ENCODE peak calls at places on chromosome 17, in seven cellular contexts. One of them, this sample, is unnamed.

GRCh38 chr17:75209061-75209460 is 3.6 kb downstream of the NUP85 start:
- DNase-seq in MM.1S: no peak
- DNase-seq in HepG2: no peak
- DNase-seq in omental fat pad: no peak
- DNase-seq in cardiac muscle cell: no peak
- DNase-seq in astrocyte of the spinal cord: no peak
- DNase-seq in brain microvascular endothelial cell: no peak
- DNase-seq in this sample: no peak

GRCh38 chr17:48024149-48025039 is 13.2 kb downstream of the COPZ2 start:
- DNase-seq in MM.1S: peak
- DNase-seq in HepG2: no peak
- DNase-seq in omental fat pad: no peak
- DNase-seq in cardiac muscle cell: peak
- DNase-seq in astrocyte of the spinal cord: no peak
- DNase-seq in brain microvascular endothelial cell: no peak
- DNase-seq in this sample: no peak

GRCh38 chr17:27318633-27319032 is 24.7 kb downstream of the WSB1 start:
- DNase-seq in MM.1S: no peak
- DNase-seq in HepG2: no peak
- DNase-seq in omental fat pad: no peak
- DNase-seq in cardiac muscle cell: no peak
- DNase-seq in astrocyte of the spinal cord: no peak
- DNase-seq in brain microvascular endothelial cell: no peak
- DNase-seq in this sample: no peak

GRCh38 chr17:57407287-57408063 is 151.2 kb downstream of the MSI2 start:
- DNase-seq in MM.1S: no peak
- DNase-seq in HepG2: peak
- DNase-seq in omental fat pad: no peak
- DNase-seq in cardiac muscle cell: no peak
- DNase-seq in astrocyte of the spinal cord: peak
- DNase-seq in brain microvascular endothelial cell: no peak
- DNase-seq in this sample: no peak

GRCh38 chr17:77425791-77426641 is 285.2 kb downstream of the SEC14L1 start:
- DNase-seq in MM.1S: no peak
- DNase-seq in HepG2: no peak
- DNase-seq in omental fat pad: no peak
- DNase-seq in cardiac muscle cell: no peak
- DNase-seq in astrocyte of the spinal cord: peak
- DNase-seq in brain microvascular endothelial cell: peak
- DNase-seq in this sample: no peak

GRCh38 chr17:77790143-77790829 is 168.2 kb upstream of the TNRC6C start:
- DNase-seq in MM.1S: no peak
- DNase-seq in HepG2: no peak
- DNase-seq in omental fat pad: no peak
- DNase-seq in cardiac muscle cell: no peak
- DNase-seq in astrocyte of the spinal cord: no peak
- DNase-seq in brain microvascular endothelial cell: no peak
- DNase-seq in this sample: no peak

GRCh38 chr17:57313276-57313835 is 57.0 kb downstream of the MSI2 start:
- DNase-seq in MM.1S: no peak
- DNase-seq in HepG2: no peak
- DNase-seq in omental fat pad: no peak
- DNase-seq in cardiac muscle cell: no peak
- DNase-seq in astrocyte of the spinal cord: no peak
- DNase-seq in brain microvascular endothelial cell: no peak
- DNase-seq in this sample: no peak

GRCh38 chr17:17959520-17960361 is 12.5 kb downstream of the TOM1L2 start:
- DNase-seq in MM.1S: no peak
- DNase-seq in HepG2: no peak
- DNase-seq in omental fat pad: no peak
- DNase-seq in cardiac muscle cell: no peak
- DNase-seq in astrocyte of the spinal cord: peak
- DNase-seq in brain microvascular endothelial cell: no peak
- DNase-seq in this sample: peak

GRCh38 chr17:1759529-1759928 is 2.3 kb upstream of the SERPINF1 start:
- DNase-seq in MM.1S: no peak
- DNase-seq in HepG2: no peak
- DNase-seq in omental fat pad: no peak
- DNase-seq in cardiac muscle cell: no peak
- DNase-seq in astrocyte of the spinal cord: no peak
- DNase-seq in brain microvascular endothelial cell: no peak
- DNase-seq in this sample: no peak

GRCh38 chr17:71409137-71409536 is 711.7 kb upstream of the SOX9 start:
- DNase-seq in MM.1S: no peak
- DNase-seq in HepG2: no peak
- DNase-seq in omental fat pad: no peak
- DNase-seq in cardiac muscle cell: no peak
- DNase-seq in astrocyte of the spinal cord: no peak
- DNase-seq in brain microvascular endothelial cell: no peak
- DNase-seq in this sample: no peak

GRCh38 chr17:73175962-73176565 is 11.3 kb downstream of the SSTR2 start:
- DNase-seq in MM.1S: no peak
- DNase-seq in HepG2: no peak
- DNase-seq in omental fat pad: no peak
- DNase-seq in cardiac muscle cell: no peak
- DNase-seq in astrocyte of the spinal cord: no peak
- DNase-seq in brain microvascular endothelial cell: no peak
- DNase-seq in this sample: no peak

GRCh38 chr17:21505819-21506815 is 130.0 kb downstream of the KCNJ12 start:
- DNase-seq in MM.1S: no peak
- DNase-seq in HepG2: no peak
- DNase-seq in omental fat pad: no peak
- DNase-seq in cardiac muscle cell: no peak
- DNase-seq in astrocyte of the spinal cord: no peak
- DNase-seq in brain microvascular endothelial cell: no peak
- DNase-seq in this sample: no peak

GRCh38 chr17:59565171-59565958 is at the start of gene DHX40:
- DNase-seq in MM.1S: peak
- DNase-seq in HepG2: peak
- DNase-seq in omental fat pad: peak
- DNase-seq in cardiac muscle cell: peak
- DNase-seq in astrocyte of the spinal cord: peak
- DNase-seq in brain microvascular endothelial cell: peak
- DNase-seq in this sample: peak

GRCh38 chr17:32342603-32343325 is 791 bp upstream of the C17orf75 start:
- DNase-seq in MM.1S: no peak
- DNase-seq in HepG2: no peak
- DNase-seq in omental fat pad: no peak
- DNase-seq in cardiac muscle cell: no peak
- DNase-seq in astrocyte of the spinal cord: no peak
- DNase-seq in brain microvascular endothelial cell: no peak
- DNase-seq in this sample: no peak

GRCh38 chr17:48307814-48308411 is 122.1 kb downstream of the SKAP1 start:
- DNase-seq in MM.1S: peak
- DNase-seq in HepG2: peak
- DNase-seq in omental fat pad: no peak
- DNase-seq in cardiac muscle cell: peak
- DNase-seq in astrocyte of the spinal cord: peak
- DNase-seq in brain microvascular endothelial cell: peak
- DNase-seq in this sample: peak

GRCh38 chr17:60640503-60640902 is 37.1 kb upstream of the BCAS3 start:
- DNase-seq in MM.1S: no peak
- DNase-seq in HepG2: peak
- DNase-seq in omental fat pad: no peak
- DNase-seq in cardiac muscle cell: no peak
- DNase-seq in astrocyte of the spinal cord: no peak
- DNase-seq in brain microvascular endothelial cell: no peak
- DNase-seq in this sample: no peak
- TF ChIP-seq CTCF in MM.1S: peak
- TF ChIP-seq CTCF in HepG2: peak
- TF ChIP-seq CTCF in omental fat pad: no peak
- TF ChIP-seq CTCF in cardiac muscle cell: peak
- TF ChIP-seq CTCF in astrocyte of the spinal cord: peak
- TF ChIP-seq CTCF in brain microvascular endothelial cell: peak
- TF ChIP-seq CTCF in this sample: peak

GRCh38 chr17:16488572-16488997 is 3.4 kb downstream of the LRRC75A start:
- DNase-seq in MM.1S: no peak
- DNase-seq in HepG2: no peak
- DNase-seq in omental fat pad: no peak
- DNase-seq in cardiac muscle cell: peak
- DNase-seq in astrocyte of the spinal cord: no peak
- DNase-seq in brain microvascular endothelial cell: no peak
- DNase-seq in this sample: no peak
- TF ChIP-seq CTCF in MM.1S: no peak
- TF ChIP-seq CTCF in HepG2: no peak
- TF ChIP-seq CTCF in omental fat pad: no peak
- TF ChIP-seq CTCF in cardiac muscle cell: no peak
- TF ChIP-seq CTCF in astrocyte of the spinal cord: no peak
- TF ChIP-seq CTCF in brain microvascular endothelial cell: no peak
- TF ChIP-seq CTCF in this sample: no peak

DNA sequence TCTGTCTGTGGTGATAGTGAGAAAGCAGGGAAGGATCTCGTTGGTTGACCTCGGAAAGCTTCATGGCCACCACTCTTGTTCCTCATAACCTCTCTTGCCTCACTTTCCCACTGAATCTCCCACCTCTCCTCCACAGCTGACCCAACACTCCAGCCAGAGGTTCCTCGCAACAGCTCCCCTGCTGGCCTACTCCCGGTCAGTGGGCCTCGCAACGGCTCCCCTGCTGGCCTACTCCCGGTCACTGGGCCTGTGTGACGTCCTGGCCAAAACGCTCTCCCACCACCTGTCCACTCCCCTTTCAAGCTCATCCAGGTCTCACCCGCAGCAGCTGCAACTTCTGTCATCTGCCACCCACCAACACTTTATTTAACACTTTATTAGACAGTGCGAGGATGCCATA is 149.1 kb downstream of the VPS53 start:
- DNase-seq in MM.1S: no peak
- DNase-seq in HepG2: peak
- DNase-seq in omental fat pad: no peak
- DNase-seq in cardiac muscle cell: no peak
- DNase-seq in astrocyte of the spinal cord: no peak
- DNase-seq in brain microvascular endothelial cell: no peak
- DNase-seq in this sample: no peak
- TF ChIP-seq CTCF in MM.1S: no peak
- TF ChIP-seq CTCF in HepG2: peak
- TF ChIP-seq CTCF in omental fat pad: no peak
- TF ChIP-seq CTCF in cardiac muscle cell: peak
- TF ChIP-seq CTCF in astrocyte of the spinal cord: peak
- TF ChIP-seq CTCF in brain microvascular endothelial cell: peak
- TF ChIP-seq CTCF in this sample: no peak

DNA sequence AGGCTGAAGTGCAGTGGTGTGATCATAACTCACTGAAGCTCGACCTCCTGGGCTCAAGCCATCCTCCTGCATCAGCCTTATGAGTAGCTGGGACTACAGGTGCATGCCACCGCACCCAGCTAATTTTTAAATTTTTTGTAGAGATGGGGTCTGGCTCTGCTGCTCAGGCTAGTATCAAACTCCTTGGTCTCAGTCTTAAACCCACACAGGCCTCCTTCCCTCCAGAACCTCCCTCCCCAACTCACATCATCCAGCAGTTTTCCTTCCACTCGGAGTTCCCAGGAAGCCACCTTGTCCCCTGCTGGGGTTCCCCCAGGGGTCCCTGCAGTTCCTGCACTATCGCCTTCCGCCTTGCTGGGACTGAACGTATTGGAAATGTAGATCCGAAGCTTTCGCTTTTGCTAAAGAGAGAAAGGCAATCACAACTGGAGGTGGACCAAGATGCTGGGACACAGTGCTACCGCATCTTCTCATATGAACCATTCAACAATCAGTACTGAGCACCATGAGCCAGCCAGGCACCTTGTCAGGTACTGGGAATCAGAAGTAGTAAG is 7.2 kb downstream of the SMARCD2 start:
- DNase-seq in MM.1S: no peak
- DNase-seq in HepG2: no peak
- DNase-seq in omental fat pad: no peak
- DNase-seq in cardiac muscle cell: no peak
- DNase-seq in astrocyte of the spinal cord: no peak
- DNase-seq in brain microvascular endothelial cell: no peak
- DNase-seq in this sample: no peak
- TF ChIP-seq CTCF in MM.1S: no peak
- TF ChIP-seq CTCF in HepG2: no peak
- TF ChIP-seq CTCF in omental fat pad: no peak
- TF ChIP-seq CTCF in cardiac muscle cell: no peak
- TF ChIP-seq CTCF in astrocyte of the spinal cord: no peak
- TF ChIP-seq CTCF in brain microvascular endothelial cell: no peak
- TF ChIP-seq CTCF in this sample: no peak

GRCh38 chr17:67111808-67112207 is 67.5 kb downstream of the CACNG1 start:
- DNase-seq in MM.1S: no peak
- DNase-seq in HepG2: no peak
- DNase-seq in omental fat pad: no peak
- DNase-seq in cardiac muscle cell: no peak
- DNase-seq in astrocyte of the spinal cord: no peak
- DNase-seq in brain microvascular endothelial cell: no peak
- DNase-seq in this sample: no peak

GRCh38 chr17:67119102-67119501 is 74.7 kb downstream of the CACNG1 start:
- DNase-seq in MM.1S: no peak
- DNase-seq in HepG2: no peak
- DNase-seq in omental fat pad: no peak
- DNase-seq in cardiac muscle cell: no peak
- DNase-seq in astrocyte of the spinal cord: no peak
- DNase-seq in brain microvascular endothelial cell: no peak
- DNase-seq in this sample: no peak

GRCh38 chr17:67111327-67111726 is 67.0 kb downstream of the CACNG1 start:
- DNase-seq in MM.1S: no peak
- DNase-seq in HepG2: no peak
- DNase-seq in omental fat pad: no peak
- DNase-seq in cardiac muscle cell: no peak
- DNase-seq in astrocyte of the spinal cord: no peak
- DNase-seq in brain microvascular endothelial cell: no peak
- DNase-seq in this sample: no peak

GRCh38 chr17:67113481-67113880 is 69.1 kb downstream of the CACNG1 start:
- DNase-seq in MM.1S: no peak
- DNase-seq in HepG2: no peak
- DNase-seq in omental fat pad: no peak
- DNase-seq in cardiac muscle cell: no peak
- DNase-seq in astrocyte of the spinal cord: no peak
- DNase-seq in brain microvascular endothelial cell: no peak
- DNase-seq in this sample: no peak

DNA sequence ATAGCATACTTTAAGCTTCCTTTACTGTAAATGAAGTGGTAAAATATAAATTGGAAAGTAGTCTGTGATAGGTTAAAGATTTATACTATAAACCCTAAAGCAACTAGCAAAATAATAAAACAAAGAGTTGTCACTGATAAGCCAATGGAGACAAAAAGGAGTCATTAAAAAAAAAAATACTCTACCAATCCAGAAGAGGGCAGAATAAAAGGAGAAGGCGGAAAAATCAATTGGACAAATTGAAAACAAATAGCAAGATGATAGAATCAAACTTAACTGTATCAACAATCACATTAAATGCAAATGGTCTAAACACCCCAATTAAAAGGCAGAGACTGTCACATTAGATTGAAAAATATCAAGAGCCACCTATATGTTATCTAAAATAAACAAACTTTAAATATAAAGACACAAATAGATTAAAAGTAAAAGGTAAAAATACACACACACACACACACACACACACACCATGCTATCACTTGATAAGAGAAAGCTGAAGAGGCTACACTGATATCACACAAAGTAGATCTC is 71.8 kb downstream of the CACNG1 start:
- DNase-seq in MM.1S: no peak
- DNase-seq in HepG2: no peak
- DNase-seq in omental fat pad: no peak
- DNase-seq in cardiac muscle cell: no peak
- DNase-seq in astrocyte of the spinal cord: no peak
- DNase-seq in brain microvascular endothelial cell: no peak
- DNase-seq in this sample: no peak
- TF ChIP-seq CTCF in MM.1S: no peak
- TF ChIP-seq CTCF in HepG2: no peak
- TF ChIP-seq CTCF in omental fat pad: no peak
- TF ChIP-seq CTCF in cardiac muscle cell: no peak
- TF ChIP-seq CTCF in astrocyte of the spinal cord: no peak
- TF ChIP-seq CTCF in brain microvascular endothelial cell: no peak
- TF ChIP-seq CTCF in this sample: no peak

This sample was measured in GM10248.